ENCODE peak calls at places on chromosomes 12 and 14, in nine cellular contexts. One of them, this sample, is unnamed.

GRCh38 chr12:104723895-104724294 is 234.2 kb downstream of the SLC41A2 start:
- DNase-seq in DMS153: no peak
- DNase-seq in GM12892: no peak
- DNase-seq in EL: no peak
- DNase-seq in activated CD4-positive, alpha-beta T cell treated with anti-CD3 and anti-CD28 coated beads for 4 hours: no peak
- DNase-seq in NCI-H1436: no peak
- DNase-seq in NCI-H345: no peak
- DNase-seq in AG08395: no peak
- DNase-seq in gastrocnemius medialis: no peak
- DNase-seq in this sample: no peak

GRCh38 chr14:54447231-54447692 is 6.1 kb upstream of the CNIH1 start:
- DNase-seq in activated CD4-positive, alpha-beta T cell treated with anti-CD3 and anti-CD28 coated beads for 4 hours: no peak
- DNase-seq in NCI-H345: no peak
- DNase-seq in GM12892: no peak
- DNase-seq in NCI-H1436: no peak
- DNase-seq in AG08395: peak
- DNase-seq in gastrocnemius medialis: no peak
- DNase-seq in EL: peak
- DNase-seq in DMS153: no peak
- DNase-seq in this sample: no peak

GRCh38 chr14:74333909-74334308 is 14.4 kb upstream of the VRTN start:
- DNase-seq in NCI-H1436: no peak
- DNase-seq in activated CD4-positive, alpha-beta T cell treated with anti-CD3 and anti-CD28 coated beads for 4 hours: no peak
- DNase-seq in GM12892: no peak
- DNase-seq in AG08395: peak
- DNase-seq in NCI-H345: no peak
- DNase-seq in gastrocnemius medialis: no peak
- DNase-seq in EL: peak
- DNase-seq in DMS153: no peak
- DNase-seq in this sample: no peak

GRCh38 chr12:122984612-122985358 is 4.3 kb downstream of the ARL6IP4 start:
- DNase-seq in NCI-H345: no peak
- DNase-seq in EL: no peak
- DNase-seq in activated CD4-positive, alpha-beta T cell treated with anti-CD3 and anti-CD28 coated beads for 4 hours: no peak
- DNase-seq in GM12892: no peak
- DNase-seq in gastrocnemius medialis: no peak
- DNase-seq in DMS153: no peak
- DNase-seq in AG08395: no peak
- DNase-seq in NCI-H1436: no peak
- DNase-seq in this sample: no peak

GRCh38 chr12:5417500-5417899 is 14.4 kb upstream of the NTF3 start:
- DNase-seq in NCI-H1436: no peak
- DNase-seq in activated CD4-positive, alpha-beta T cell treated with anti-CD3 and anti-CD28 coated beads for 4 hours: no peak
- DNase-seq in GM12892: no peak
- DNase-seq in AG08395: no peak
- DNase-seq in NCI-H345: no peak
- DNase-seq in DMS153: no peak
- DNase-seq in EL: peak
- DNase-seq in gastrocnemius medialis: no peak
- DNase-seq in this sample: no peak

GRCh38 chr12:70994217-70994788 is 73.8 kb upstream of the PTPRR start:
- DNase-seq in activated CD4-positive, alpha-beta T cell treated with anti-CD3 and anti-CD28 coated beads for 4 hours: no peak
- DNase-seq in AG08395: peak
- DNase-seq in gastrocnemius medialis: no peak
- DNase-seq in NCI-H1436: no peak
- DNase-seq in DMS153: no peak
- DNase-seq in GM12892: no peak
- DNase-seq in NCI-H345: no peak
- DNase-seq in EL: peak
- DNase-seq in this sample: no peak

GRCh38 chr12:52395761-52396434 is 10.2 kb downstream of the KRT82 start:
- DNase-seq in NCI-H1436: no peak
- DNase-seq in GM12892: no peak
- DNase-seq in AG08395: peak
- DNase-seq in gastrocnemius medialis: no peak
- DNase-seq in NCI-H345: peak
- DNase-seq in DMS153: peak
- DNase-seq in EL: peak
- DNase-seq in activated CD4-positive, alpha-beta T cell treated with anti-CD3 and anti-CD28 coated beads for 4 hours: no peak
- DNase-seq in this sample: no peak

GRCh38 chr12:132500137-132500855 is 10.3 kb downstream of the FBRSL1 start:
- DNase-seq in DMS153: no peak
- DNase-seq in gastrocnemius medialis: no peak
- DNase-seq in NCI-H1436: no peak
- DNase-seq in NCI-H345: no peak
- DNase-seq in EL: no peak
- DNase-seq in GM12892: no peak
- DNase-seq in AG08395: no peak
- DNase-seq in activated CD4-positive, alpha-beta T cell treated with anti-CD3 and anti-CD28 coated beads for 4 hours: no peak
- DNase-seq in this sample: no peak

GRCh38 chr12:53074290-53074998 is 4.7 kb downstream of the SPRYD3 start:
- DNase-seq in NCI-H345: no peak
- DNase-seq in NCI-H1436: no peak
- DNase-seq in gastrocnemius medialis: no peak
- DNase-seq in AG08395: no peak
- DNase-seq in activated CD4-positive, alpha-beta T cell treated with anti-CD3 and anti-CD28 coated beads for 4 hours: no peak
- DNase-seq in DMS153: no peak
- DNase-seq in EL: no peak
- DNase-seq in GM12892: no peak
- DNase-seq in this sample: no peak

GRCh38 chr12:96434107-96434506 is 33.9 kb upstream of the CDK17 start:
- DNase-seq in NCI-H345: no peak
- DNase-seq in DMS153: no peak
- DNase-seq in activated CD4-positive, alpha-beta T cell treated with anti-CD3 and anti-CD28 coated beads for 4 hours: peak
- DNase-seq in AG08395: peak
- DNase-seq in NCI-H1436: no peak
- DNase-seq in EL: peak
- DNase-seq in gastrocnemius medialis: no peak
- DNase-seq in GM12892: no peak
- DNase-seq in this sample: no peak

GRCh38 chr12:88639361-88639760 is 59.1 kb upstream of the KITLG start:
- DNase-seq in DMS153: no peak
- DNase-seq in GM12892: no peak
- DNase-seq in EL: no peak
- DNase-seq in NCI-H1436: no peak
- DNase-seq in NCI-H345: no peak
- DNase-seq in activated CD4-positive, alpha-beta T cell treated with anti-CD3 and anti-CD28 coated beads for 4 hours: no peak
- DNase-seq in gastrocnemius medialis: no peak
- DNase-seq in AG08395: peak
- DNase-seq in this sample: no peak

GRCh38 chr12:131883521-131883900 is 10.9 kb upstream of the ULK1 start:
- DNase-seq in NCI-H345: no peak
- DNase-seq in AG08395: no peak
- DNase-seq in GM12892: no peak
- DNase-seq in DMS153: no peak
- DNase-seq in EL: no peak
- DNase-seq in gastrocnemius medialis: no peak
- DNase-seq in activated CD4-positive, alpha-beta T cell treated with anti-CD3 and anti-CD28 coated beads for 4 hours: no peak
- DNase-seq in NCI-H1436: no peak
- DNase-seq in this sample: no peak

GRCh38 chr14:101964297-101965144 is at the start of gene DYNC1H1:
- DNase-seq in DMS153: peak
- DNase-seq in NCI-H345: peak
- DNase-seq in AG08395: peak
- DNase-seq in activated CD4-positive, alpha-beta T cell treated with anti-CD3 and anti-CD28 coated beads for 4 hours: peak
- DNase-seq in NCI-H1436: peak
- DNase-seq in gastrocnemius medialis: peak
- DNase-seq in GM12892: peak
- DNase-seq in EL: peak
- DNase-seq in this sample: peak

GRCh38 chr12:122835693-122836026 is 403 bp downstream of the HIP1R start:
- DNase-seq in activated CD4-positive, alpha-beta T cell treated with anti-CD3 and anti-CD28 coated beads for 4 hours: no peak
- DNase-seq in EL: no peak
- DNase-seq in GM12892: peak
- DNase-seq in AG08395: no peak
- DNase-seq in NCI-H1436: no peak
- DNase-seq in NCI-H345: peak
- DNase-seq in gastrocnemius medialis: no peak
- DNase-seq in DMS153: no peak
- DNase-seq in this sample: no peak

GRCh38 chr12:64678835-64679234 is 68.5 kb downstream of the RASSF3 start:
- DNase-seq in activated CD4-positive, alpha-beta T cell treated with anti-CD3 and anti-CD28 coated beads for 4 hours: no peak
- DNase-seq in DMS153: no peak
- DNase-seq in EL: no peak
- DNase-seq in NCI-H345: no peak
- DNase-seq in NCI-H1436: no peak
- DNase-seq in GM12892: no peak
- DNase-seq in gastrocnemius medialis: no peak
- DNase-seq in AG08395: no peak
- DNase-seq in this sample: no peak

GRCh38 chr12:66861157-66861750 is 182.4 kb upstream of the GRIP1 start:
- DNase-seq in EL: peak
- DNase-seq in NCI-H345: peak
- DNase-seq in DMS153: peak
- DNase-seq in GM12892: no peak
- DNase-seq in gastrocnemius medialis: peak
- DNase-seq in AG08395: peak
- DNase-seq in activated CD4-positive, alpha-beta T cell treated with anti-CD3 and anti-CD28 coated beads for 4 hours: peak
- DNase-seq in NCI-H1436: peak
- DNase-seq in this sample: peak

GRCh38 chr12:106195638-106196037 is 52.2 kb downstream of the CKAP4 start:
- DNase-seq in EL: peak
- DNase-seq in GM12892: no peak
- DNase-seq in gastrocnemius medialis: peak
- DNase-seq in AG08395: peak
- DNase-seq in DMS153: no peak
- DNase-seq in NCI-H345: no peak
- DNase-seq in activated CD4-positive, alpha-beta T cell treated with anti-CD3 and anti-CD28 coated beads for 4 hours: no peak
- DNase-seq in NCI-H1436: no peak
- DNase-seq in this sample: no peak

GRCh38 chr14:44149597-44149996 is 357.5 kb downstream of the FSCB start:
- DNase-seq in NCI-H345: peak
- DNase-seq in DMS153: no peak
- DNase-seq in NCI-H1436: peak
- DNase-seq in activated CD4-positive, alpha-beta T cell treated with anti-CD3 and anti-CD28 coated beads for 4 hours: no peak
- DNase-seq in GM12892: no peak
- DNase-seq in gastrocnemius medialis: no peak
- DNase-seq in AG08395: no peak
- DNase-seq in EL: no peak
- DNase-seq in this sample: no peak

GRCh38 chr12:47868041-47868440 is 36.8 kb downstream of the VDR start:
- DNase-seq in AG08395: no peak
- DNase-seq in GM12892: no peak
- DNase-seq in gastrocnemius medialis: no peak
- DNase-seq in EL: peak
- DNase-seq in activated CD4-positive, alpha-beta T cell treated with anti-CD3 and anti-CD28 coated beads for 4 hours: no peak
- DNase-seq in NCI-H345: no peak
- DNase-seq in DMS153: no peak
- DNase-seq in NCI-H1436: no peak
- DNase-seq in this sample: no peak

GRCh38 chr12:65607271-65607880 is 216.9 kb upstream of the HMGA2 start:
- DNase-seq in GM12892: no peak
- DNase-seq in NCI-H345: no peak
- DNase-seq in EL: peak
- DNase-seq in activated CD4-positive, alpha-beta T cell treated with anti-CD3 and anti-CD28 coated beads for 4 hours: no peak
- DNase-seq in gastrocnemius medialis: no peak
- DNase-seq in NCI-H1436: no peak
- DNase-seq in AG08395: no peak
- DNase-seq in DMS153: no peak
- DNase-seq in this sample: no peak

GRCh38 chr12:62435337-62436163 is 31.1 kb upstream of the MON2 start:
- DNase-seq in gastrocnemius medialis: no peak
- DNase-seq in AG08395: peak
- DNase-seq in EL: peak
- DNase-seq in GM12892: peak
- DNase-seq in NCI-H1436: peak
- DNase-seq in NCI-H345: peak
- DNase-seq in activated CD4-positive, alpha-beta T cell treated with anti-CD3 and anti-CD28 coated beads for 4 hours: peak
- DNase-seq in DMS153: peak
- DNase-seq in this sample: no peak

GRCh38 chr12:100672075-100672592 is 98.7 kb downstream of the GAS2L3 start:
- DNase-seq in NCI-H345: peak
- DNase-seq in NCI-H1436: peak
- DNase-seq in DMS153: no peak
- DNase-seq in AG08395: no peak
- DNase-seq in activated CD4-positive, alpha-beta T cell treated with anti-CD3 and anti-CD28 coated beads for 4 hours: peak
- DNase-seq in gastrocnemius medialis: no peak
- DNase-seq in GM12892: peak
- DNase-seq in EL: peak
- DNase-seq in this sample: no peak

GRCh38 chr14:92914087-92914656 is 8.8 kb upstream of the CHGA start:
- DNase-seq in activated CD4-positive, alpha-beta T cell treated with anti-CD3 and anti-CD28 coated beads for 4 hours: peak
- DNase-seq in gastrocnemius medialis: no peak
- DNase-seq in AG08395: peak
- DNase-seq in NCI-H1436: no peak
- DNase-seq in NCI-H345: no peak
- DNase-seq in GM12892: no peak
- DNase-seq in DMS153: no peak
- DNase-seq in EL: no peak
- DNase-seq in this sample: no peak

GRCh38 chr12:6355491-6356373 is 13.9 kb upstream of the TNFRSF1A start:
- DNase-seq in NCI-H345: no peak
- DNase-seq in DMS153: no peak
- DNase-seq in AG08395: no peak
- DNase-seq in gastrocnemius medialis: no peak
- DNase-seq in NCI-H1436: no peak
- DNase-seq in GM12892: no peak
- DNase-seq in activated CD4-positive, alpha-beta T cell treated with anti-CD3 and anti-CD28 coated beads for 4 hours: no peak
- DNase-seq in EL: no peak
- DNase-seq in this sample: no peak

GRCh38 chr12:109606261-109607028 is 32.9 kb downstream of the MVK start:
- DNase-seq in activated CD4-positive, alpha-beta T cell treated with anti-CD3 and anti-CD28 coated beads for 4 hours: no peak
- DNase-seq in gastrocnemius medialis: no peak
- DNase-seq in GM12892: no peak
- DNase-seq in AG08395: no peak
- DNase-seq in NCI-H1436: no peak
- DNase-seq in NCI-H345: no peak
- DNase-seq in EL: no peak
- DNase-seq in DMS153: peak
- DNase-seq in this sample: no peak

GRCh38 chr12:104750061-104750460 is 208.0 kb downstream of the SLC41A2 start:
- DNase-seq in DMS153: no peak
- DNase-seq in gastrocnemius medialis: no peak
- DNase-seq in AG08395: peak
- DNase-seq in NCI-H1436: no peak
- DNase-seq in activated CD4-positive, alpha-beta T cell treated with anti-CD3 and anti-CD28 coated beads for 4 hours: no peak
- DNase-seq in NCI-H345: no peak
- DNase-seq in EL: peak
- DNase-seq in GM12892: no peak
- DNase-seq in this sample: no peak